ENCODE peak calls at places on chromosomes 4 and X, in four cellular contexts. U is endothelial cell of umbilical vein, I is transverse colon, H is SK-N-SH. L is an unnamed sample.

GRCh38 chr4:24091632-24092240 is 201.9 kb upstream of the PPARGC1A start:
- DNase-seq in U (no peak), H (no peak), I (no peak), L (no peak)

GRCh38 chr4:120918788-120919187 is 3.7 kb downstream of the PRDM5 start:
- DNase-seq in I (peak; percentile 13), U (no peak), H (no peak), L (no peak)

GRCh38 chrX:2928583-2929434 is at the start of gene ARSD:
- DNase-seq in U (peak; percentile 79), H (peak; percentile 86), I (peak; percentile 94), L (peak; percentile 10)

GRCh38 chrX:98448524-98448923 is 1564.8 kb downstream of the RPA4 start:
- DNase-seq in H (no peak), U (no peak), I (no peak), L (no peak)

GRCh38 chr4:69731261-69731660 is 29.2 kb downstream of the SULT1B1 start:
- DNase-seq in I (no peak), H (no peak), U (peak; percentile 30), L (no peak)

GRCh38 chrX:1400049-1400448 is 8.1 kb upstream of the SLC25A6 start:
- DNase-seq in I (no peak), H (no peak), U (no peak), L (no peak)

GRCh38 chr4:125368684-125369083 is 53.9 kb downstream of the FAT4 start:
- DNase-seq in I (no peak), U (peak; percentile 84), H (no peak), L (no peak)

GRCh38 chrX:2479420-2479780 is 21.4 kb downstream of the DHRSX start:
- DNase-seq in H (no peak), U (no peak), I (no peak), L (no peak)

GRCh38 chr4:183722738-183723560 is 63.9 kb downstream of the TRAPPC11 start:
- DNase-seq in U (peak; percentile 33), I (peak; percentile 80), H (peak; percentile 85), L (no peak)

DNA sequence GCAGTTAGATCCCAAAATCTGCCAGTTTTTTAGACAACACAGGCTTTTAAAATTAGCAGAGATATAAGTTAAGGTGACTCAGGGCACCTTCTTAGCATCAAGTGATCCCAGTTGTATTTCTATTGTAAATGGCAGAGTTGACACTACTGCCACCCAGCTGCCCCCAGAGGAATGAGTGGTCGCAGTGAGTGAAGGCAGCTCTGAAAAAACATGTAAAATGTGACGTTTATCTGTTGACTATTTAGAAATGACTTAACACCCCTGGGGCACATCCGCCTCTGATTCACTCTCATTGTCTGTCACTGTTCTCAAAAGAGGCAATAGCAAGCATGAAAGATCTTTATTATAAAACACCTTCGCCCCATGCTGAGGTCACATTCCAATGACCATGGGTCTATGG is 592.4 kb downstream of the ACTRT1 start:
- DNase-seq in H (no peak), I (no peak), U (no peak), L (no peak)
- TF ChIP-seq CTCF in H (no peak), I (no peak), U (no peak), L (peak; percentile 19)

DNA sequence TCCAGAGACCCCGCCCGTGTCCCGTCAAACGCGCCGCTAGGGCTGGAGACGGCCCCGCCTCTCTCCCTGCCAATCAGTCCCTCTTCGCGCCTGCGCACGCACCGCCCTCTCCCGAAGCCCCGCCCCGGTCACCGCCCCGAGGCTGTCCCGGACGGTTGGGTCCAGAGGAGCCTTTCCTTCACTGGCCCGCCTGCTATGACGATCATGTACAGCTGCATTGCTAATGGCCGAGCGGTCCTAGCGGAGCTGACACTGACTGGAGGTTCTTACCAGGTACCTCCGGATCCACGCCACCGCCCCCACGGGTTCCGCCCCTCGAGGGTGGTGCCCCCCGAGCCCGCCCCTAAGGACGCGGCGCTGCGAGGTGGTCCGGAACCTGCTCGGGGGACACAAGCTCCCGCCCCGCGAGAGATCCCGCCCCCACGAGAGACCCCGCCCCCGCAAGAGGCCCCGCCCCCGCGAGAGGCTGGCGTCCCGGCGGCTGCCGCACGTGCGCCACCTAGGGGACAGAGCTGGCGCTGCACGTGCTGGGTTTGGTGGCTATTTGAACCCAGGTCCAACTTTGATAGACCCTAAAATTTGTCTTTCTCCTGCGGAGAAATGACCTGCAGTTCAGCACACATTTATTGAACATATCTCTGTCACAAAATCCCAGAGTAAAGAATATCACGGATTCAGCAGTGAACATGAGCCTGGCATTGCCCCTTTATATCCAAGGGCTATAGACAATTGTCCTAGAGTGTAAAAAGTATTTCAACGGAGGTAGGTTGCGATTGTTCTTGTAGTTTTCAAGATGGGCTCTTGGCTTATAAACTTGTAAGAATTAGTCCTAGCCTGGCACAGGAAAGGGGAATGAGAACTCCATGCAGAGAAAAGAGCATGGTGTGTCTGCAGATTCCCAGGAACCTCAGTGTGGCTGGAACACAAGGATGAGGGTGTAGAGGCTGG is 88.7 kb downstream of the HNRNPD start:
- DNase-seq in H (peak; percentile 97), U (peak; percentile 99), I (peak; percentile 99), L (peak; percentile 58)
- TF ChIP-seq POLR2AphosphoS5 in H (no peak), U (no peak), I (no peak), L (no peak)

GRCh38 chrX:154008521-154008920 is 11.2 kb downstream of the IRAK1 start:
- DNase-seq in H (peak; percentile 46), U (no peak), I (no peak), L (no peak)
- H3K4me1 ChIP-seq in H (no peaks in the 10 kb centered on the region), U (peaks cover 4% of the 10 kb centered on the region), I (no peaks in the 10 kb centered on the region), L (peaks cover 11% of the 10 kb centered on the region)

GRCh38 chrX:104707572-104707971 is 141.6 kb downstream of the IL1RAPL2 start:
- DNase-seq in H (no peak), U (no peak), I (no peak), L (no peak)

GRCh38 chrX:104707042-104707441 is 141.0 kb downstream of the IL1RAPL2 start:
- DNase-seq in U (no peak), H (no peak), I (no peak), L (no peak)

DNA sequence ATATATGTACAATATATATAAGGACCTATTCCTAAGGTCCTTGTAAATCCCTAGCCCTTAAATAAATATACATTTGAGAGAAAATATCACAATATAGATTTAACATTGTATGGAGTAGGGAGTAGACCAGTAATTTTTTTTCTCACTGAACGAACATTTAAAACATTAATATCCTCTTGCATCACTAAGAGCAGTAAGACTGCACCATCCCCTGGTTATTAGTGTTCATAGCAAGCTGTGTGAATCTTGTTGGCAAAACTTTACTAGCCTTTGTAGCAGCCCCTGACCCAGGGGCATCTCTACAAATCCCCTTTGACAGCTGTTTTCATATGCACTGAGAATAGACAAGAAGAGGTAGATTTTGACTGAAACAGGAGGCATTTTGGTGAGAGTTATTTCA is 146.5 kb downstream of the IL1RAPL2 start:
- DNase-seq in I (no peak), U (no peak), H (no peak), L (no peak)
- TF ChIP-seq CTCF in I (no peak), U (no peak), H (no peak), L (no peak)

GRCh38 chrX:9517062-9517461 is 52.2 kb downstream of the TBL1X start:
- DNase-seq in I (no peak), H (no peak), U (no peak), L (no peak)

GRCh38 chrX:9518896-9519295 is 54.0 kb downstream of the TBL1X start:
- DNase-seq in U (no peak), I (no peak), H (no peak), L (no peak)

GRCh38 chrX:9520211-9520590 is 55.3 kb downstream of the TBL1X start:
- DNase-seq in I (no peak), U (no peak), H (no peak), L (no peak)

GRCh38 chrX:9516635-9517034 is 51.8 kb downstream of the TBL1X start:
- DNase-seq in H (no peak), I (no peak), U (no peak), L (no peak)

DNA sequence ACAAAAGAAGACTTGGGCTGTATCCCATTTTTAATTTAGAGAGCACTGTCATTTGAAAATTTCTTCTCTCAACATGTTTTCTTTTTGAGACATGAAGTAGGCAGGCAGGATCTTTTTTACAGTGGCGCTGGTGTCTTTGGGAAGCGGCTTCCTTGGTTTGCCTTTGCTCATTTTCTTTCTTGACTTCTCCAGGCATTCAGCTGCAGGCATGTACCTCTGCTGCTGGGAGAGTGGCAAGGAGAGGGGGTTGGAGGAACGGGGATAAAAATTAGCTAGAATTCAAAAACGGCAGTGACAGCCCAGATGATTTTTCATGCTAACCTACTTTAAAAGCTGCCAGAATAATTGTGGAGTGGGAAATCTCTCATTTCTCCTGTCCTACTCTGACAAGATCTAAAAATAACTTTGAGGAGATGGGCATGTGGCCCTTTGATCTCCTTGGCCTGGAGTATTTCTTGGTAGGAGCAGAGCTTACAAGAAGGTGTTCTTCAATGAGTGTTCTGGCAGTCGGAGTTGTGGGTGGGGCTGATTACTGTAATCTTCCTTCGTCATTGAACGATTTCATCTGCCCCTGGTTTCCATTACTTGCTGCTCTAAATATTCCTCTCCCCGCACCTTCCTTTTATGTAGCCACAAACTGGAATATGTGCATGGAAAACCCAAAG is 54.8 kb downstream of the TBL1X start:
- DNase-seq in U (no peak), I (no peak), H (no peak), L (no peak)
- TF ChIP-seq POLR2AphosphoS5 in U (no peak), I (peak; percentile 43), H (no peak), L (no peak)

GRCh38 chr4:153572609-153573008 is 106.4 kb downstream of the TMEM131L start:
- DNase-seq in I (no peak), H (no peak), U (no peak), L (no peak)

GRCh38 chr4:153577053-153577452 is 107.0 kb upstream of the TLR2 start:
- DNase-seq in I (peak; percentile 26), H (no peak), U (no peak), L (no peak)

GRCh38 chr4:153573221-153573620 is 107.1 kb downstream of the TMEM131L start:
- DNase-seq in H (no peak), I (no peak), U (no peak), L (no peak)

GRCh38 chr4:153576443-153576774 is 107.7 kb upstream of the TLR2 start:
- DNase-seq in U (no peak), I (no peak), H (no peak), L (no peak)

GRCh38 chr4:153573881-153574807 is 108.0 kb downstream of the TMEM131L start:
- DNase-seq in U (peak; percentile 85), I (peak; percentile 69), H (peak; percentile 58), L (peak; percentile 25)
- H3K4me1 ChIP-seq in U (peaks cover 2% of the 10 kb centered on the region), I (peaks cover 12% of the 10 kb centered on the region), H (no peaks in the 10 kb centered on the region), L (no peaks in the 10 kb centered on the region)

L was measured in Panc1.